ENCODE peak calls at places on chromosomes 11 and 22, in six cellular contexts. M is stomach, F is transverse colon, C is mammary epithelial cell, I is left lung, T is tibial nerve. U is an unnamed sample.

GRCh38 chr11:22920939-22921565 is 60.8 kb upstream of the CCDC179 start:
- DNase-seq in M (no peak), F (peak; percentile 8), C (peak; percentile 24), I (no peak), T (no peak), U (no peak)

GRCh38 chr22:28730146-28730545 is 11.5 kb downstream of the CHEK2 start:
- DNase-seq in M (no peak), F (no peak), C (no peak), I (no peak), T (no peak), U (no peak)

GRCh38 chr11:97739892-97740782 is 1280.6 kb upstream of the CNTN5 start:
- DNase-seq in M (no peak), F (no peak), C (no peak), I (no peak), T (no peak), U (no peak)

GRCh38 chr11:63536669-63537292 is at the start of gene PLAAT4:
- DNase-seq in M (peak; percentile 54), F (peak; percentile 41), C (peak; percentile 29), I (no peak), T (peak; percentile 33), U (peak; percentile 42)

GRCh38 chr11:116893437-116893836 is 56.0 kb upstream of the APOA1 start:
- DNase-seq in M (no peak), F (no peak), C (no peak), I (no peak), T (no peak), U (no peak)

GRCh38 chr11:119758291-119758690 is 29.3 kb upstream of the NECTIN1 start:
- DNase-seq in M (no peak), F (no peak), C (no peak), I (no peak), T (no peak), U (no peak)

GRCh38 chr22:39928556-39929401 is 27.9 kb downstream of the GRAP2 start:
- DNase-seq in M (no peak), F (no peak), C (peak; percentile 78), I (no peak), T (no peak), U (peak; percentile 16)

GRCh38 chr11:100789500-100789899 is 102.4 kb downstream of the ARHGAP42 start:
- DNase-seq in M (no peak), F (peak; percentile 47), C (no peak), I (no peak), T (no peak), U (no peak)

GRCh38 chr11:66314561-66315497 is 2.0 kb downstream of the CD248 start:
- DNase-seq in M (no peak), F (no peak), C (no peak), I (no peak), T (no peak), U (no peak)

GRCh38 chr11:60127311-60127811 is 38.9 kb downstream of the MS4A2 start:
- DNase-seq in M (no peak), F (no peak), C (peak; percentile 89), I (no peak), T (no peak), U (no peak)

GRCh38 chr11:88280673-88281316 is 56.7 kb downstream of the CTSC start:
- DNase-seq in M (no peak), F (no peak), C (no peak), I (no peak), T (no peak), U (no peak)

GRCh38 chr11:87120937-87121336 is 83.2 kb downstream of the TMEM135 start:
- DNase-seq in M (no peak), F (no peak), C (no peak), I (no peak), T (no peak), U (no peak)

GRCh38 chr22:23038334-23038642 is 32.0 kb upstream of the GNAZ start:
- DNase-seq in M (no peak), F (no peak), C (no peak), I (no peak), T (no peak), U (no peak)

GRCh38 chr11:92787638-92788037 is 181.8 kb upstream of the MTNR1B start:
- DNase-seq in M (no peak), F (no peak), C (no peak), I (no peak), T (no peak), U (no peak)

GRCh38 chr11:6476571-6476970 is 2.8 kb upstream of the TRIM3 start:
- DNase-seq in M (no peak), F (no peak), C (no peak), I (no peak), T (no peak), U (no peak)

GRCh38 chr22:22125579-22126468 is 118.8 kb upstream of the VPREB1 start:
- DNase-seq in M (no peak), F (no peak), C (no peak), I (no peak), T (no peak), U (no peak)

GRCh38 chr22:39954584-39955055 is 5.6 kb upstream of the TMA7B start:
- DNase-seq in M (no peak), F (no peak), C (peak; percentile 80), I (no peak), T (peak; percentile 18), U (no peak)

GRCh38 chr11:10727259-10727851 is 23.7 kb upstream of the CTR9 start:
- DNase-seq in M (no peak), F (no peak), C (no peak), I (no peak), T (no peak), U (no peak)

GRCh38 chr22:22157500-22157822 is 87.1 kb upstream of the VPREB1 start:
- DNase-seq in M (no peak), F (no peak), C (no peak), I (no peak), T (no peak), U (no peak)

GRCh38 chr11:41879186-41879738 is 419.8 kb upstream of the LRRC4C start:
- DNase-seq in M (no peak), F (no peak), C (peak; percentile 63), I (no peak), T (no peak), U (no peak)

DNA sequence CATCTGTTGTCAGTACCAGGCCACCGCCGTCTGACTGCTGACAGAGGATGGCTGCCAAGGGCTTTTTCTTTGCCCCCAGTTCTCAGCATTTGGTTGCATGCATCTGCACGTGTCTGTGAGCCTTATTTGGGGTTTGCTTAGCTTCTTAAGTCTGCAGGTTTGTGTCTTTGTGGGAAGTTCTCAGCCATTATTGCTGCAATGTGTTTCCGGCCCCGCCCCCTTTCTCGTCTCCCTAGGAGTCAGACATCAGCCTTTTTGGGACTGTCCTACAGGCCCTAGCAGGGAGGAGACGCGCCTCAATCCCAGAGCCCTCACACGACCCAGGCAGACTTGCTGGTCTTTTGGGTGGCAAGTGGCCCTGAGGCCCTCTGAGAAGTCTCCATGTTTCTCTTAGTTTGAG is 8.0 kb downstream of the MOB2 start:
- DNase-seq in M (no peak), F (no peak), C (no peak), I (no peak), T (no peak), U (no peak)
- H3K4me1 ChIP-seq in M (peaks cover 26% of the 10 kb centered on the region), F (peaks cover 25% of the 10 kb centered on the region), C (no peaks in the 10 kb centered on the region), I (no peaks in the 10 kb centered on the region), T (no peaks in the 10 kb centered on the region), U (no peaks in the 10 kb centered on the region)

DNA sequence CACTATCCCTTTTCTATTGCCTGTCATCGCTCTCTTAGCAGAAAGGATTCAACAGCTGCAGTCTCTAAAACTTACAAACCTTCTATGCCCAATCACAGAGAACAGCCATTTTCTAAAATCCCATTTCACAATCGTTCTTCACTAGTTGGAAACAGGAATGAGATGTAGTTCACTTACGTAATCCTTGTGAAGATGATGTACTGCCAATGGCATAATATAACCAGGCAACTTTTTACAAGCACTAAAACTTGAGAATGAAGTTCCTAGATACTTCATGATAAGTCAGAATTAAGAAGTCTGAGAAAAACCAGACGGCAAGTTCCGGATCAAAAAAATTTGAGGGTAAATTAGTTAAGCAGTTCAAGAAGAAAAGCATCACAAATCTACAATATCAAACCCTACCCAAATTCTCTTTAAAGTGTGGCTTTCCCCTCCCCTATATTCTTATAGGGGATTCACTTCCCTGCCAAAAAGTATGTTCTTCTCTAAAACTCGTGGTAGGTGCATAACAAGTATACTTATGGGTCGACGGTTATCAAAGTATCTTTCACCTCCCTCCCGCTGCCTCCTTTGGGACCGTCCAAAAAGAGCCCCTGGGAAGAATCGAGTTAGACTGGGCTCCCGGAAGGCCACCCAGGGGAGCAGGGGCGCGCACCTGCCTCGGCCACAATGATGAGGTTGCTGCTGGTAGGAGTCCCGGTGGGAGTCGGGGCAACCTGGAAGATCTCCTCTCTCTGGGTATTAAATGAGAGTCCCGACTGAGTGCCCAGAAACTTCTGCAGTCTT is 666 bp downstream of the MSANTD4 start:
- DNase-seq in M (no peak), F (no peak), C (no peak), I (no peak), T (no peak), U (no peak)
- H3K27ac ChIP-seq in M (peak overlapping the region; percentile 87), F (peak overlapping the region; percentile 81), C (peak overlapping the region; percentile 9), I (peak overlapping the region; percentile 83), T (peak overlapping the region; percentile 53), U (peak overlapping the region; percentile 47)

GRCh38 chr11:34104680-34105078 is 750 bp upstream of the NAT10 start:
- DNase-seq in M (no peak), F (no peak), C (no peak), I (no peak), T (no peak), U (no peak)
- TF ChIP-seq CTCF in M (no peak), F (no peak), C (no peak), I (no peak), T (no peak), U (no peak)

GRCh38 chr11:76636826-76637460 is 33.6 kb downstream of the LRRC32 start:
- DNase-seq in M (no peak), F (no peak), C (no peak), I (no peak), T (no peak), U (no peak)

GRCh38 chr11:76640540-76640939 is 30.0 kb downstream of the LRRC32 start:
- DNase-seq in M (no peak), F (no peak), C (no peak), I (peak; percentile 14), T (no peak), U (no peak)

GRCh38 chr11:76639621-76640020 is 30.9 kb downstream of the LRRC32 start:
- DNase-seq in M (no peak), F (no peak), C (no peak), I (peak; percentile 17), T (no peak), U (no peak)

GRCh38 chr11:76637491-76638266 is 32.9 kb downstream of the LRRC32 start:
- DNase-seq in M (no peak), F (peak; percentile 32), C (no peak), I (peak; percentile 77), T (peak; percentile 53), U (no peak)

DNA sequence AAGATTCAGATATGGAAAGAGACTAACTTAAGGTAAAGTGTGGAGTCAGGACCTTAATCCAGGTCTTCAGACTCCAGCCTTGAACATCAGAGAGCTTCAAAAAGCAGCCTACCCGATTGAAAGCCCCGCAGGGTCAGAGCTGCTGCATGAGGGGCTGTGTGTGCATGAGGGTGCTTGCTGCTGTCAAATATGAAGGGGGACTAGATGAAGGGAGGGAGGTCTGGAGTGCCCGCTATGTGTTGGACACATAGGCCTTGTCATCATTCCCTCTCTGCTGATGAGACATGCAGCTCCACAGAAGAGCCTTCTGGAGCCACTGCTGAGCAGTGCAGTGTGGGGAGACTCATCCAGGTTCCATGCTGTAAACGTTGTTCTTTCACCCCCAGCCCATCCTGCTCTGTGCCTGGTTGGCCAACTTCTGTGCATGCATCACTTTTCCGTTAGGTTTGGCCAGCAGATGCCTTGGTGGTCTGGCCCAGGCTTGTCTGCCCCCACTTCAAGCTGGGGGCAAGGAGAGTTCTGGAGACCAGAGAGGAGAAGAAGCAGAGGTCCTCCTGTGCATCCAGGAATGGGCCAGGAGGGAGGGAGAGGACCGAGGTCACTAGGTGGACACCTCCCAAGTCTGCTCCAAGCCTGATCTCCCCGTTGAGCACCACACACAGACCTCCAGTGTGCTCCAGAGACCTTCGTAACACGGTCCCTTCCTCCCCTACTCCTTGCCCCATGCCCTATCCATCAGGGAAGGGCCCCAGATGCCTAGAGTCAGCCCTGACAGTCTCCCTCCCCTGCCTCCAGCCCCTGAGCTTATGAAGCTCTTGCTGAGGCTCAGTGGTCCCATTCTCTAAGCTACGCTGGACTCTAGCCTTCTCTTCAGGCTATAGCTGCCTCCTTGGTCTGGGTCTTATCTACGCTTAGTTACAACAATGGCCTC is 32.0 kb downstream of the LRRC32 start:
- DNase-seq in M (no peak), F (no peak), C (no peak), I (peak; percentile 18), T (no peak), U (no peak)
- H3K4me1 ChIP-seq in M (no peaks in the 10 kb centered on the region), F (no peaks in the 10 kb centered on the region), C (no peaks in the 10 kb centered on the region), I (no peaks in the 10 kb centered on the region), T (no peaks in the 10 kb centered on the region), U (no peaks in the 10 kb centered on the region)